ENCODE peak calls at places on chromosomes 5 and 9, in nine cellular contexts. I is mesothelial cell of epicardium, Q is transverse colon, P is left ventricle myocardium inferior, O is psoas muscle, F is AG04450, A is prostate gland, J is colonic mucosa, D is lung. Z is an unnamed sample.
A peak's percentile ranks its signal among the peaks of the same experiment; 100 is the strongest.

GRCh38 chr9:18347381-18348084 is 126.4 kb upstream of the ADAMTSL1 start:
- DNase-seq in O (no peak), I (no peak), J (no peak), Q (no peak), D (no peak), P (no peak), F (no peak), A (no peak), Z (no peak)

GRCh38 chr5:78509884-78510769 is 138.4 kb downstream of the LHFPL2 start:
- DNase-seq in J (peak; percentile 78), O (peak; percentile 87), I (peak; percentile 55), Q (peak; percentile 80), P (peak; percentile 81), A (peak; percentile 43), D (peak; percentile 70), F (no peak), Z (peak; percentile 62)

GRCh38 chr5:122093415-122093814 is 15.4 kb upstream of the LOX start:
- DNase-seq in P (no peak), D (no peak), I (no peak), O (no peak), Q (no peak), F (no peak), J (no peak), A (no peak), Z (no peak)

GRCh38 chr5:138032572-138033274 is at the start of gene FAM13B:
- DNase-seq in A (peak; percentile 67), D (peak; percentile 77), I (peak; percentile 84), O (peak; percentile 90), P (peak; percentile 80), Q (peak; percentile 82), F (no peak), J (peak; percentile 80), Z (peak; percentile 85)

GRCh38 chr5:60483046-60483445 is 216.9 kb downstream of the DEPDC1B start:
- DNase-seq in Q (no peak), I (no peak), O (no peak), F (no peak), A (no peak), J (no peak), P (no peak), D (no peak), Z (no peak)

GRCh38 chr5:127294829-127295228 is 4.2 kb downstream of the MEGF10 start:
- DNase-seq in D (no peak), J (no peak), I (no peak), F (no peak), A (no peak), O (no peak), Q (no peak), P (no peak), Z (no peak)

GRCh38 chr5:148957591-148958202 is 105.2 kb downstream of the SH3TC2 start:
- DNase-seq in P (peak; percentile 33), D (no peak), A (no peak), O (no peak), F (no peak), J (peak; percentile 39), Q (peak; percentile 34), I (no peak), Z (peak; percentile 61)

GRCh38 chr9:132896906-132897305 is 18.2 kb downstream of the SPACA9 start:
- DNase-seq in A (no peak), D (no peak), O (no peak), Q (no peak), P (no peak), I (no peak), F (no peak), J (no peak), Z (no peak)

GRCh38 chr5:159801303-159801702 is 115.0 kb upstream of the ADRA1B start:
- DNase-seq in J (no peak), A (no peak), I (no peak), O (no peak), P (no peak), Q (no peak), F (no peak), D (no peak), Z (no peak)

GRCh38 chr5:33936004-33936380 is 194 bp upstream of the RXFP3 start:
- DNase-seq in F (peak; percentile 7), A (peak; percentile 21), I (peak; percentile 93), O (peak; percentile 72), Q (peak; percentile 15), P (peak; percentile 51), J (peak; percentile 31), D (no peak), Z (peak; percentile 79)

GRCh38 chr9:35075358-35075757 is 2.9 kb upstream of the VCP start:
- DNase-seq in J (no peak), I (no peak), Q (no peak), P (no peak), F (no peak), D (no peak), O (no peak), A (no peak), Z (no peak)

GRCh38 chr9:35079041-35079425 is 709 bp downstream of the FANCG start:
- DNase-seq in P (no peak), O (no peak), A (no peak), D (no peak), F (no peak), J (no peak), Q (no peak), I (no peak), Z (peak; percentile 28)

GRCh38 chr9:35076848-35077247 is 2.9 kb downstream of the FANCG start:
- DNase-seq in F (no peak), D (no peak), A (no peak), P (no peak), I (no peak), O (no peak), Q (no peak), J (no peak), Z (no peak)

GRCh38 chr9:35078066-35078465 is 1.7 kb downstream of the FANCG start:
- DNase-seq in I (no peak), Q (no peak), P (no peak), O (no peak), F (no peak), D (no peak), J (no peak), A (no peak), Z (no peak)

GRCh38 chr9:35079426-35080341 is at the start of gene FANCG:
- DNase-seq in O (peak; percentile 95), J (peak; percentile 95), P (peak; percentile 93), D (peak; percentile 92), A (peak; percentile 92), I (peak; percentile 86), F (peak; percentile 69), Q (peak; percentile 93), Z (peak; percentile 88)
- TF ChIP-seq CTCF in O (no peak), J (no peak), P (no peak), D (no peak), A (no peak), I (no peak), F (no peak), Q (no peak), Z (no peak)

DNA sequence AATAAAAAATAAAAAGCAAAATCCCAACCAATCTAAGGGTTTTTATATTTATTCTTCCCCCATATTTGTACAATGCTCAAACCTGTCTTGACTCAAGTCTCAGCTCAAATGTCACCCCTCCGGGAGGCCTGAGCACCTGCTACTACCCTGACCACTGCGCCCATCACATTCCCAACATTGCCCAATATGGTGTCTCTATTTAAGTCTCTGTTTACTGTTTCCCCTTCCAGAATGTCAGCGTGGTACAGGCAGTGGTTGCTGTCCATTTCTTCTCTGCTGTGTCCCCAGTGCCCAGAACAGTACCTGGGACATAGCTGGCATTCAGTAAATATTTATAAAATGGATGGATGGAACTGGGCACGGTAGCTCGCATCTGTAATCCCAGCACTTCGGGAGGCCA is 47.3 kb upstream of the PRRC2B start:
- DNase-seq in I (no peak), J (no peak), F (no peak), O (no peak), D (no peak), Q (no peak), P (no peak), A (no peak), Z (no peak)
- TF ChIP-seq CTCF in I (no peak), J (no peak), F (no peak), O (no peak), D (no peak), Q (no peak), P (no peak), A (no peak), Z (no peak)

GRCh38 chr5:171858303-171858702 is 72.7 kb downstream of the SMIM23 start:
- DNase-seq in I (no peak), P (no peak), O (no peak), A (no peak), D (no peak), J (no peak), Q (no peak), F (no peak), Z (no peak)
- TF ChIP-seq CTCF in I (peak; percentile 23), P (peak; percentile 57), O (peak; percentile 22), A (no peak), D (no peak), J (peak; percentile 37), Q (no peak), F (peak; percentile 27), Z (peak; percentile 59)

DNA sequence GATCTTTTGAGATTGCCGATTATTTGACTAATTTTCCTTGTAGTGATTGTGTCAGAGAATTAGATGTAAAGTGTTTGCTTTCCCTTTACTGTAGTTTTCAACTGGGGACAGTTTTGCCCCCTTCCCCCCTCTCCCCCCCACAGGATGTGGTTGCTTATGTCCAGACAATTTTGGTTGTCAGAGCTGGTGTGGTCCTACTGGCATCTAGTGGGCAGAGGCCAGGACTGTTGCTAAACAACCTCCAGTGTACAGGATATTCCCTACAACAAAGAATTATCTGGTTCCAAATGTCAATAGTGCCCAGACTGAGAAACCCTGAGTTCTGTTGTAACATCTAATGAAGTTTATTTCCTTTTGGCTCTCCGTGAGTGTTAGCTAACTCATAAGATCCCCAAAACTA is 20.0 kb downstream of the TMEFF1 start:
- DNase-seq in F (no peak), P (no peak), Q (no peak), A (no peak), J (no peak), O (peak; percentile 44), I (no peak), D (no peak), Z (no peak)
- TF ChIP-seq CTCF in F (peak; percentile 21), P (peak; percentile 39), Q (no peak), A (no peak), J (no peak), O (peak; percentile 31), I (no peak), D (no peak), Z (no peak)

GRCh38 chr5:90477073-90477472 is 2.4 kb downstream of the POLR3G start:
- DNase-seq in A (no peak), F (no peak), J (no peak), I (no peak), Q (no peak), O (no peak), D (no peak), P (no peak), Z (no peak)
- TF ChIP-seq CTCF in A (no peak), F (no peak), J (no peak), I (no peak), Q (no peak), O (no peak), D (no peak), P (no peak), Z (no peak)

Z was measured in glutamatergic neuron.